ENCODE peak calls at places on chromosomes 1 and 21, in ten cellular contexts. F is suprapubic skin, U is foreskin fibroblast, T is GM12864, S is SK-N-SH, O is AG10803, Z is fibroblast of lung, H is heart left ventricle, W is right atrium auricular region, P is A549. A is an unnamed sample.

GRCh38 chr1:169570172-169570574 is 16.1 kb downstream of the F5 start:
- DNase-seq in T (no peak), P (no peak), W (no peak), O (no peak), Z (no peak), S (no peak), H (no peak), U (no peak), F (no peak), A (no peak)

GRCh38 chr1:116855220-116855619 is 54.5 kb upstream of the PTGFRN start:
- DNase-seq in F (peak), P (no peak), S (peak), Z (peak), O (peak), W (peak), H (peak), T (no peak), U (no peak), A (no peak)

GRCh38 chr21:41234574-41234973 is 66.6 kb downstream of the BACE2 start:
- DNase-seq in P (no peak), S (no peak), F (no peak), W (no peak), Z (no peak), H (no peak), O (no peak), U (no peak), T (no peak), A (no peak)

GRCh38 chr1:61077676-61078521 is 4.5 kb upstream of the NFIA start:
- DNase-seq in U (peak), H (peak), P (peak), Z (peak), W (peak), F (peak), T (peak), S (peak), O (peak), A (no peak)

GRCh38 chr21:25850126-25850831 is 115.5 kb downstream of the GABPA start:
- DNase-seq in O (no peak), F (no peak), S (no peak), T (no peak), H (no peak), U (no peak), Z (no peak), W (no peak), P (no peak), A (no peak)

GRCh38 chr21:37849703-37850102 is 66.6 kb downstream of the KCNJ6 start:
- DNase-seq in Z (peak), H (no peak), O (peak), U (peak), T (no peak), W (no peak), S (no peak), P (no peak), F (no peak), A (no peak)

GRCh38 chr1:101451888-101452287 is 215.1 kb downstream of the S1PR1 start:
- DNase-seq in Z (no peak), W (no peak), S (no peak), F (no peak), T (peak), P (no peak), O (no peak), H (no peak), U (no peak), A (no peak)

GRCh38 chr1:12015001-12015491 is 4.3 kb upstream of the MIIP start:
- DNase-seq in O (peak), Z (peak), W (no peak), S (no peak), U (peak), P (no peak), H (no peak), T (no peak), F (no peak), A (no peak)

GRCh38 chr1:244371294-244372141 is 80.2 kb downstream of the ADSS2 start:
- DNase-seq in T (no peak), U (no peak), O (no peak), S (no peak), H (no peak), P (no peak), F (no peak), Z (no peak), W (no peak), A (no peak)

GRCh38 chr1:220879509-220880366 is 495 bp downstream of the HLX start:
- DNase-seq in S (peak), O (peak), T (no peak), W (no peak), Z (peak), U (no peak), H (peak), F (no peak), P (peak), A (no peak)

GRCh38 chr1:35768350-35769187 is 1.2 kb downstream of the CLSPN start:
- DNase-seq in O (no peak), W (no peak), F (no peak), T (no peak), P (peak), Z (no peak), U (no peak), S (peak), H (no peak), A (no peak)

GRCh38 chr1:40742363-40743061 is 41.1 kb upstream of the KCNQ4 start:
- DNase-seq in S (no peak), O (no peak), P (no peak), W (no peak), U (no peak), F (no peak), Z (no peak), T (no peak), H (no peak), A (no peak)

GRCh38 chr21:26490771-26491170 is 82.3 kb downstream of the CYYR1 start:
- DNase-seq in U (no peak), O (peak), H (no peak), T (no peak), S (no peak), P (no peak), Z (peak), F (no peak), W (no peak), A (no peak)

GRCh38 chr1:200866521-200866920 is 6.3 kb upstream of the GPR25 start:
- DNase-seq in P (no peak), U (peak), Z (peak), W (no peak), T (peak), F (no peak), H (no peak), O (no peak), S (no peak), A (no peak)

DNA sequence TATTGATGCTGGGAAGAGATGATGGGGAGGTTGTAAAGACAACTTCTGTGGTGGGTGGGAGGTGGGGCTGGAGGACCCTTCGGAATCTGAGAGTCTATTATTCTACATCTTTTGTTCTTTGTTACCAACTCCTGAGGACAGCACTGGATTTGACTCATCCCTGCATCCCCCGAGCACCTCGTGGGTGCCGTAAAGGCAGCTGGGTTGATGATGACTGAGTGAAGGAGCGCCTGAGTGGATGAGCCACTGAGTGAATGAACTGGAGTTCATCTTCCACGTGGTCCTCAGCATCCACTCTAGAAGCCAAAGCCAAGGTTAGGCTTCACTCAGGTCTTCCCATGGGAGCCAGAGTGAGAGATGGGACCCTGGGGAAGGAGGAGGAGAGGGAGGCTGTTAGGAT is 77.6 kb downstream of the LRRN2 start:
- DNase-seq in P (no peak), Z (no peak), W (no peak), F (no peak), H (no peak), T (no peak), U (no peak), S (no peak), O (no peak), A (no peak)
- TF ChIP-seq CTCF in P (no peak), Z (no peak), W (no peak), F (no peak), H (no peak), T (no peak), U (no peak), S (no peak), O (no peak), A (no peak)

GRCh38 chr1:179583869-179584268 is 7.8 kb upstream of the TDRD5 start:
- DNase-seq in F (no peak), T (no peak), S (no peak), W (no peak), O (no peak), U (no peak), H (no peak), Z (no peak), P (no peak), A (no peak)

GRCh38 chr1:179588425-179589024 is 3.1 kb upstream of the TDRD5 start:
- DNase-seq in O (no peak), F (no peak), Z (no peak), S (no peak), U (no peak), H (no peak), P (no peak), W (no peak), T (no peak), A (no peak)

GRCh38 chr1:179587336-179587735 is 4.3 kb upstream of the TDRD5 start:
- DNase-seq in O (no peak), H (no peak), W (no peak), F (no peak), Z (no peak), U (no peak), T (no peak), S (no peak), P (no peak), A (no peak)

GRCh38 chr1:179589524-179589923 is 2.1 kb upstream of the TDRD5 start:
- DNase-seq in T (no peak), W (no peak), H (no peak), U (no peak), Z (no peak), F (no peak), O (no peak), S (no peak), P (no peak), A (no peak)

GRCh38 chr1:179586107-179586823 is 5.4 kb upstream of the TDRD5 start:
- DNase-seq in W (no peak), H (peak), S (peak), U (peak), Z (peak), P (peak), T (no peak), O (peak), F (no peak), A (no peak)
- TF ChIP-seq CTCF in W (peak), H (peak), S (peak), U (peak), Z (peak), P (peak), T (no peak), O (no peak), F (peak), A (peak)

DNA sequence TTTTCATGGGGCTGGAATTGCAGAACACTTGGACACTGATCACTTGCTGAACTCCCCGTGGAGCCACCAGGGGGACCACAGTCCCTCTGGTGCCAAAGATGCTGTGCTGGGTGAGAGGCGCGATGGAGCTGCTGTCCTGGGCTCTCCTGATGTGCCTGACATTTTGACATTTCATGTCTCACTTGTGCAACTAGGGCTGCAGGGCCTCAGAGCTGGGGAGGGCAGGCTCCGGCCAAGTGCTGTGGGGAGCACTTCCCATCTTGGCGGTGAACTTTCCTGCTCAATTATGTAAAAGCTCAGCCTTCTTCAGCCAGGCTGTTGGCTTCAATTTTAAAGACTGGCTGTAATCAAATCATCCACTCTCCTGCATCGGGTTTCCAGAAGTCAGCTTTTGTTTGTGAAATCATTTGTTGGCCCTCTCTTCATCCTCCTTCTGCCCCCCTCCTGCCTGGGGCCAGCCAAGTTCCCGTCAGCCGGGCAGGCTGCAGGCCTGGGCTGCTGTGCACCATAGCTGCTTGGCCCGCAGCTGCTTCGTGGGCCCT is 36.8 kb downstream of the KCNAB2 start:
- DNase-seq in O (peak), Z (no peak), U (peak), H (no peak), F (no peak), S (peak), W (no peak), T (no peak), P (no peak), A (no peak)
- TF ChIP-seq CTCF in O (peak), Z (peak), U (peak), H (no peak), F (no peak), S (peak), W (no peak), T (peak), P (no peak), A (peak)

GRCh38 chr21:44872266-44872567 is 1.3 kb downstream of the PTTG1IP start:
- DNase-seq in H (no peak), F (no peak), O (no peak), Z (no peak), P (no peak), S (no peak), W (no peak), T (no peak), U (no peak), A (no peak)
- TF ChIP-seq CTCF in H (no peak), F (no peak), O (no peak), Z (no peak), P (no peak), S (no peak), W (no peak), T (no peak), U (no peak), A (no peak)

GRCh38 chr1:197902454-197903195 is at the start of gene C1orf53:
- DNase-seq in U (peak), H (peak), O (peak), S (peak), P (peak), W (peak), Z (peak), T (peak), F (peak), A (peak)
- TF ChIP-seq CTCF in U (no peak), H (peak), O (no peak), S (no peak), P (no peak), W (no peak), Z (no peak), T (no peak), F (no peak), A (peak)

GRCh38 chr1:8776104-8776503 is 41.3 kb downstream of the RERE start:
- DNase-seq in S (no peak), H (no peak), O (no peak), W (no peak), Z (no peak), P (no peak), U (no peak), T (no peak), F (no peak), A (no peak)
- TF ChIP-seq CTCF in S (no peak), H (no peak), O (no peak), W (no peak), Z (no peak), P (no peak), U (no peak), T (no peak), F (no peak), A (no peak)

DNA sequence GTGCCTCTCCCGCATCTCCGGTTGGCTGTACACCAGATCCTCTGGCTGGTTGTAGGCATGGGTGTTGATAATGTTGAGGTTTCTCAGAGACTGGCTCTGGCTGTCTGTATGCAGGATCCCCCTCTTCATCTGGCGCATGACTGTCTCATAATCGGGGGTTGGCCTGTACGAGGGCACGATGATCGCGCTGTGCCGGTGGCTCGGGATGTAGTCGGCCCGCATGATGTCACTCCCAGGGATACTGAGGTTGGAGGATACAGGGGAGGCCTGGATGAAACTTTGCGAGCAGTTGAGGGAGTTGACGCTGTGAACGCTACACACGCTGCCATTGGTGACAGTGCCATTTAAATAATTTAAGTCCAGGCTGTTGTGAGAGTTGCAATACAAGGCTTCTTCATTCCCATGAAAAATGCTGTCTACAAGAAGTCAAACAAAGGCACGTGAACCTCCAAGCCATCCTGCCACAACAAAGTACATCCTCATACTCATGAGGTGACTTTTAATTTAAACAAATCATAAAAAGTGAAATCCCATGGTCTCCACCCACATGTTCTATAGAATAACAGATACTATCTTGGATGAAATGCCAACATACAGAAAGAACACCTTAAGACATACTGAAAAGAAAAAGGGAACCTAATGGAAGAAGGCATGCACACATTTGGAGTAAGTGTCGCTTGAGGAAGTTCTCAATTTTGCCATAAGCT is 103.6 kb downstream of the SMYD2 start:
- DNase-seq in P (no peak), F (no peak), S (no peak), O (no peak), W (no peak), U (no peak), H (no peak), T (no peak), Z (no peak), A (no peak)
- TF ChIP-seq CTCF in P (no peak), F (no peak), S (no peak), O (no peak), W (no peak), U (no peak), H (no peak), T (no peak), Z (no peak), A (no peak)

GRCh38 chr1:58576727-58577675 is at the start of gene TACSTD2:
- DNase-seq in F (peak), T (no peak), H (no peak), U (no peak), Z (no peak), S (no peak), O (no peak), P (no peak), W (no peak), A (peak)
- TF ChIP-seq CTCF in F (no peak), T (no peak), H (no peak), U (no peak), Z (no peak), S (no peak), O (no peak), P (no peak), W (no peak), A (no peak)

GRCh38 chr1:226181996-226182714 is 4.4 kb downstream of the ACBD3 start:
- DNase-seq in W (peak), U (peak), T (no peak), Z (peak), S (peak), F (no peak), H (peak), P (peak), O (peak), A (no peak)
- TF ChIP-seq CTCF in W (no peak), U (peak), T (peak), Z (peak), S (peak), F (peak), H (peak), P (peak), O (peak), A (peak)

DNA sequence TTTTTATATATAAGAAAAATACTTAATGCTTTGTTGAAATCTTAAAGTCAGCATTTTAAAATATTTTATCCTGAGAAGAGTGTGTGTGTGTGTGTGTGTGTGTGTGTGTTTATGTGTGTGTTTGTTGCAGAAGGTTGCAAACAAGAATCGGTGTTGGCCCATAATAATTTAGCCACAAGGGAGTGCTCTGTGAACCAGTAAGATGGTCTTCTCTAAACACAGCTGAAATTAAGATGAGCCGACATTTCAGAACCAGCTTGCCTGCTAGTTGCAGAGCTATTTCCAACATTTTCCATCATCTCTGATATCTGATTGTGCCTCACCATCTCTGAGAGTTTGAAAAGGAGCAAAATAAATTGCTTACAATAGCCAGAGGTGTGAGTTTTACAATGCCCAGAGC is 158.8 kb upstream of the SGIP1 start:
- DNase-seq in P (no peak), O (no peak), S (no peak), W (no peak), U (no peak), F (no peak), H (no peak), T (no peak), Z (peak), A (no peak)
- TF ChIP-seq CTCF in P (no peak), O (no peak), S (peak), W (no peak), U (no peak), F (no peak), H (no peak), T (peak), Z (peak), A (no peak)

A was measured in type B pancreatic cell.